ENCODE peak calls at places on chromosomes 6 and 20, in six cellular contexts. T, I, K, M, H and X are unnamed samples.

GRCh38 chr20:6702144-6702543 is 65.3 kb upstream of the BMP2 start:
- DNase-seq in T (no peak), I (no peak), K (no peak), M (no peak), H (no peak), X (no peak)

GRCh38 chr20:24948939-24949679 is at the start of gene CST7:
- DNase-seq in T (peak), I (peak), K (no peak), M (peak), H (no peak), X (peak)

GRCh38 chr20:11331096-11331495 is 586.6 kb upstream of the BTBD3 start:
- DNase-seq in T (no peak), I (no peak), K (no peak), M (no peak), H (no peak), X (no peak)

GRCh38 chr20:6057704-6058103 is 3.8 kb upstream of the LRRN4 start:
- DNase-seq in T (no peak), I (no peak), K (no peak), M (no peak), H (no peak), X (no peak)

GRCh38 chr20:22430154-22430745 is 154.1 kb downstream of the FOXA2 start:
- DNase-seq in T (no peak), I (no peak), K (peak), M (no peak), H (no peak), X (no peak)

GRCh38 chr6:106885659-106886058 is 88.9 kb downstream of the CD24 start:
- DNase-seq in T (no peak), I (no peak), K (no peak), M (no peak), H (no peak), X (no peak)

GRCh38 chr6:130070747-130071146 is 52.4 kb downstream of the L3MBTL3 start:
- DNase-seq in T (no peak), I (no peak), K (no peak), M (no peak), H (no peak), X (no peak)

GRCh38 chr20:7199867-7200266 is 432.4 kb downstream of the BMP2 start:
- DNase-seq in T (no peak), I (no peak), K (no peak), M (no peak), H (no peak), X (no peak)

GRCh38 chr6:148525453-148525852 is 182.8 kb downstream of the SASH1 start:
- DNase-seq in T (no peak), I (no peak), K (peak), M (no peak), H (peak), X (no peak)

GRCh38 chr6:2857185-2857579 is 15.5 kb upstream of the SERPINB1 start:
- DNase-seq in T (no peak), I (no peak), K (peak), M (no peak), H (no peak), X (no peak)

GRCh38 chr6:2854394-2854982 is 12.8 kb upstream of the SERPINB1 start:
- DNase-seq in T (no peak), I (no peak), K (peak), M (no peak), H (peak), X (no peak)

GRCh38 chr6:2853766-2854393 is 12.2 kb upstream of the SERPINB1 start:
- DNase-seq in T (peak), I (no peak), K (peak), M (peak), H (peak), X (no peak)

GRCh38 chr6:2852921-2853322 is 11.3 kb upstream of the SERPINB1 start:
- DNase-seq in T (no peak), I (no peak), K (no peak), M (no peak), H (no peak), X (no peak)

GRCh38 chr6:2855061-2855519 is 13.4 kb upstream of the SERPINB1 start:
- DNase-seq in T (no peak), I (no peak), K (no peak), M (no peak), H (no peak), X (no peak)
- H3K4me3 ChIP-seq in T (no peak), I (peak), K (no peak), M (no peak), H (no peak), X (peak)

GRCh38 chr6:167349816-167350215 is 24.9 kb downstream of the TTLL2 start:
- DNase-seq in T (no peak), I (no peak), K (no peak), M (no peak), H (no peak), X (no peak)
- H3K4me3 ChIP-seq in T (no peak), I (peak), K (no peak), M (no peak), H (no peak), X (peak)

GRCh38 chr20:1533059-1533458 is 24.4 kb downstream of the SIRPD start:
- DNase-seq in T (no peak), I (no peak), K (peak), M (no peak), H (peak), X (no peak)
- H3K4me3 ChIP-seq in T (no peak), I (no peak), K (no peak), M (no peak), H (no peak), X (no peak)

DNA sequence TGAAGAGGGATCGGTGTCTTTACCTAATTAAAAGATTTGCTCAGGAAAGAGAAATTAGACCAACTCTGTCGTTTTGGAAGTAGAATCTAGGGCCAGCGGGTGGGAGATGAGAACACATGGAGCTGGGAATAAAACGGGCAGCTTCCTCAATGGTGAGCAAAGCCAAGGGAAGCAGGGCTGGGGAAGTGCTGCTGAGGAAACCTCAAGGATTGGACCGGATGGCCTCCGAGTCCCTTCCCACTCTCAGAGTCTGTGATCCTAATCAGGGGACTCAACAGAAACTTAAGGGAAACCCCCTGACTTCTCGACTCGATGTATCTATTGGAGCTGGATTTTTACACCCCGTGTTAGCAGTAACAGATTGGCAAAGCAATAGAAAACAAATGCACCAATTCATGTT is 10.8 kb downstream of the GCNT2 start:
- DNase-seq in T (no peak), I (no peak), K (no peak), M (no peak), H (no peak), X (no peak)
- H3K4me3 ChIP-seq in T (no peak), I (peak), K (no peak), M (no peak), H (no peak), X (peak)

GRCh38 chr6:27810768-27811298 is 101.4 kb downstream of the OR2B2 start:
- DNase-seq in T (no peak), I (no peak), K (peak), M (no peak), H (no peak), X (no peak)
- H3K4me3 ChIP-seq in T (peak), I (peak), K (peak), M (no peak), H (peak), X (peak)

GRCh38 chr6:136751478-136751956 is 40.8 kb downstream of the MAP3K5 start:
- DNase-seq in T (no peak), I (no peak), K (no peak), M (no peak), H (peak), X (no peak)
- H3K4me3 ChIP-seq in T (no peak), I (no peak), K (no peak), M (no peak), H (no peak), X (no peak)

DNA sequence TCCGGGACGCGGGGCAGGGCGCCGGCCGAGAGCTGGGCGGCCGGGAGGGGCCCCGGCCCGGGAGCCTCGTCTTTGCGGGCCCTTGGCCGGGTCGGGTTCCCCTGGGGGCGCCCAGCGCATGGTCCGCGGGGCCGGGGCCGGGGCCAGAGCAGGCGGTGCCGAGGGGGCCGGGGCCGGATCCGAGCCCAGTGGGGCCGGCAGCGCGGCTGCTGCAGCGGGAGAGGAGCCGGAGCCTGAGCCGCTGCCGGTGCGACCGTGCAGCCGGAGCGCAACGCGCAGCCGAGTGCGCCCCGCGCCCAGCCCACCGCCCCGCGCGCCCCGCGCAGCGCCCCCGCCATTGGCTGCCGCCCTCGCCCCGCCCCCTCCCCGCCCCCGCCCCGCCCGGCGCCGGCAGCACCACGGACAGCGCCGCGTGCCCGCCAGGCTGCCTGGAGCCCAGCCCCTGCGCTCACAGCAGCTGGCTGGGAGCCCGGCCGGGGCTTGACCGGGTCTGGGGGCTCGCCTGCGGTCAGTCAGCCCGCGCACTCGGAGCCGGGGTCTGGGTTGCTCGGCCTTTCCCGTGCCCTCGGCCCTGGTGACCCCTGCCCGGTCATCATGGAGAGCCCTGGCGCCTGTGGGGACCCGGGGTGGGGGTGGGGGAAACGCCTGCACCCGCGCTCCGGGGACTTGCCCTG is at the start of gene HRH3:
- DNase-seq in T (no peak), I (no peak), K (peak), M (no peak), H (no peak), X (peak)
- H3K4me3 ChIP-seq in T (no peak), I (peak), K (no peak), M (no peak), H (no peak), X (peak)

DNA sequence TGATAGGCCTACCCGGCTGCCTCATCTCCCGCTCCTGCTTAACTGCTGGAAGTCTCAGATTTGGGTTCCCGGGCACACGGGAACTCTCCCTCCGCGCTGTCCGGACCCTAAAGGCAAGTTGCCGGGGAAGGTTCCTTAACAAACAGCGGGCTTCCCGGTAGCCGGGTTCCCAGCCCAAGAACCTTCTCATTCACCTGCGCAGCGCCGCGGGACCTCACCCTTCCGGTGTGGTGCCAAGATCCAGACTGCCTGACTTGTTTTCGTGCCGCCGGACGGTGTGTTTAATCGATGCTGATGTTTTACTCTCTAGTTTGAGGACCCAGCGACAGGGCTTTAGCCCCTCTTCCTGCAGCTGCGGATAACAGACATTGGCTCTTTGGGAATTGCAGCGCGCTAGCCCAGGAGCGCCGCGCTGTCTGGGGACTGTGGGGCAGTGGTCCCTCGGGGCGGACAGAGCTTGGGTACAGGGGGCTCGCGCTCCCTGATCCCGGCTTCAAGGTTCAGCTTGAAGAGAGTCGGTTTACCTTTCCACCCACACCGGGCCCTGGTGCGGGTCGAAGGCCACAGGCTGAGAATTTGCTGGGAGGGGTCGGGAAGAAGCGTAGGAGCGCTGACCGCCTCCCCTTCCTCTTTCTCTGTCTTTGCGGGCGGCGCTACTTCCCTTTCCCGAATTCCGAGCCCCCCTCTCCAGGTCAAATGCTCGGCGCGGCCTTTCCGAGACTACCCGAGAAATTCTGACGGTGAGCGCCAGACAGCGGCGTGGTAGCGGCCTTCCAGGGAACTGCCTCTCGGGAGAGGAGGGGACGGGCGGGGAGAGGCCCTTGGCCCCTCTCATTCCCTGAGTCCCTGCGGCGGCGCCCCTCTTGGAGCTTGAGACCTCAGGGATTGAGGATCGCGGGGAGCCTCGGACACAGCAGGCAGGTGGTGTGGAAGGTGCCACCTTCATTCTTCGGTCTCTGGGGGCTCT is 17.2 kb downstream of the ABT1 start:
- DNase-seq in T (no peak), I (peak), K (no peak), M (no peak), H (no peak), X (no peak)
- H3K4me3 ChIP-seq in T (peak), I (peak), K (no peak), M (no peak), H (no peak), X (peak)

DNA sequence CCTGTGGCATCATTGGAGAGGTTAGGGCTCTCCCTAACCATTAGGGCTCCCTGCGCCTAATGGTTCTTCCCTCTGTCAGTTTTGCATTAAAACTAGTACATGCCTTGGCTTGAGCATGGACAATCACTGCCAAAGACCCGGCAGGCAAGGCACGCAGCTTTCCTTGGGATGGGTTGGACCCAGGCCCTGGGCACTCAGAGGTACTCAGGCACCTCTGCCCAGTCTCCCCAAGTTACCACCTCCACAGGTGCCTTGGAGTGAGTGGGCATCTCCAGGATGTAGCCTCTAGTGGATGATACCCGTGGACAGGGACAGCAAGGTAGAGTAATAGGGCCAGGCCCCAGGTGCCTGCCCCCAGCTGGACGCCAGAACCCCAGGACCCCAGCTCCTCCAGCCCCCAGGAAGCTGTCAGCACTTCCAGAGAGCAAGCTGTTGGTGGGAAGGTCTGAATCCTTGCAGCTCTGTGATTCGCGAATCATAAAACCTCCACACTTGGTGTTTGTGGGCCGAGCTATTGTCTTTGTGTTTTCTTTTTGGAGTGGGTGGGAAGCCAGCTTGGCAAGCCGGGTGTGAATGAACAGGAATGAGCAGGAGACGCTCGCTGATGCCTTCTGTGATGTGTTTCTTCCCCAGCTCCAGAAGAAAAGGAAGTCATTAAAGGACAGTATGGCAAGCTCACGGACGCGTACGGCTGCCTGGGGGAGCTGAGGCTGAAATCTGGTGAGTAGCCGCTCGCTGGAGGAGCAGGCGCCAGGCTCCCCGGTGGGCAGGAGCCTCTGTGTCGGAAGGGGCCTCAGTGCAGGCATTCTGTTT is 35.1 kb downstream of the SYNJ2 start:
- DNase-seq in T (no peak), I (peak), K (no peak), M (no peak), H (no peak), X (peak)
- H3K4me3 ChIP-seq in T (no peak), I (no peak), K (no peak), M (no peak), H (no peak), X (no peak)

GRCh38 chr20:58907481-58908137 is 55.1 kb downstream of the GNAS start:
- DNase-seq in T (peak), I (peak), K (peak), M (peak), H (peak), X (peak)

GRCh38 chr20:58909585-58909984 is 57.1 kb downstream of the GNAS start:
- DNase-seq in T (no peak), I (no peak), K (no peak), M (no peak), H (no peak), X (no peak)

GRCh38 chr20:58906894-58907293 is 54.4 kb downstream of the GNAS start:
- DNase-seq in T (no peak), I (no peak), K (no peak), M (no peak), H (peak), X (no peak)

GRCh38 chr20:58908941-58909340 is 56.4 kb downstream of the GNAS start:
- DNase-seq in T (no peak), I (no peak), K (no peak), M (no peak), H (no peak), X (no peak)

GRCh38 chr20:58908216-58908615 is 55.7 kb downstream of the GNAS start:
- DNase-seq in T (no peak), I (no peak), K (no peak), M (no peak), H (no peak), X (no peak)
- H3K4me3 ChIP-seq in T (no peak), I (peak), K (no peak), M (no peak), H (no peak), X (no peak)